ENCODE peak calls at places on chromosomes 5 and 9, in five cellular contexts. One of them, this sample, is unnamed.

GRCh38 chr9:34547960-34548603 is 25.3 kb upstream of the ENHO start:
- DNase-seq in GM23248: peak; percentile 84
- DNase-seq in substantia nigra: peak; percentile 76
- DNase-seq in NCI-H1105: no peak
- DNase-seq in activated T-cell treated with anti-CD3 and anti-CD28 coated beads for 48 hours: peak; percentile 24
- DNase-seq in this sample: peak; percentile 76

GRCh38 chr5:41794478-41794877 is 75.7 kb downstream of the OXCT1 start:
- DNase-seq in activated T-cell treated with anti-CD3 and anti-CD28 coated beads for 48 hours: no peak
- DNase-seq in GM23248: peak; percentile 96
- DNase-seq in substantia nigra: peak; percentile 11
- DNase-seq in NCI-H1105: no peak
- DNase-seq in this sample: peak; percentile 91

GRCh38 chr5:175461370-175461769 is 17.0 kb upstream of the SFXN1 start:
- DNase-seq in substantia nigra: no peak
- DNase-seq in activated T-cell treated with anti-CD3 and anti-CD28 coated beads for 48 hours: no peak
- DNase-seq in GM23248: no peak
- DNase-seq in NCI-H1105: no peak
- DNase-seq in this sample: no peak

GRCh38 chr5:148963679-148964078 is 99.2 kb downstream of the SH3TC2 start:
- DNase-seq in GM23248: no peak
- DNase-seq in substantia nigra: no peak
- DNase-seq in activated T-cell treated with anti-CD3 and anti-CD28 coated beads for 48 hours: no peak
- DNase-seq in NCI-H1105: no peak
- DNase-seq in this sample: no peak

GRCh38 chr9:124855944-124856773 is 2.9 kb downstream of the WDR38 start:
- DNase-seq in GM23248: peak; percentile 54
- DNase-seq in activated T-cell treated with anti-CD3 and anti-CD28 coated beads for 48 hours: no peak
- DNase-seq in substantia nigra: no peak
- DNase-seq in NCI-H1105: no peak
- DNase-seq in this sample: no peak

GRCh38 chr5:173294673-173295320 is 33.4 kb downstream of the STC2 start:
- DNase-seq in activated T-cell treated with anti-CD3 and anti-CD28 coated beads for 48 hours: no peak
- DNase-seq in GM23248: no peak
- DNase-seq in substantia nigra: no peak
- DNase-seq in NCI-H1105: no peak
- DNase-seq in this sample: no peak

GRCh38 chr9:137482094-137482781 is 23.1 kb upstream of the NSMF start:
- DNase-seq in substantia nigra: no peak
- DNase-seq in NCI-H1105: no peak
- DNase-seq in activated T-cell treated with anti-CD3 and anti-CD28 coated beads for 48 hours: no peak
- DNase-seq in GM23248: peak; percentile 74
- DNase-seq in this sample: peak; percentile 40

GRCh38 chr5:55037046-55037771 is 13.2 kb downstream of the GZMK start:
- DNase-seq in GM23248: peak; percentile 43
- DNase-seq in NCI-H1105: no peak
- DNase-seq in substantia nigra: no peak
- DNase-seq in activated T-cell treated with anti-CD3 and anti-CD28 coated beads for 48 hours: peak; percentile 55
- DNase-seq in this sample: peak; percentile 15

GRCh38 chr9:114243240-114243639 is 79.7 kb upstream of the ORM1 start:
- DNase-seq in substantia nigra: no peak
- DNase-seq in NCI-H1105: no peak
- DNase-seq in activated T-cell treated with anti-CD3 and anti-CD28 coated beads for 48 hours: no peak
- DNase-seq in GM23248: no peak
- DNase-seq in this sample: no peak

GRCh38 chr5:133839721-133840120 is 128.7 kb downstream of the C5orf15 start:
- DNase-seq in GM23248: no peak
- DNase-seq in NCI-H1105: peak; percentile 48
- DNase-seq in substantia nigra: no peak
- DNase-seq in activated T-cell treated with anti-CD3 and anti-CD28 coated beads for 48 hours: no peak
- DNase-seq in this sample: no peak

GRCh38 chr9:88418715-88419540 is 30.7 kb downstream of the SPIN1 start:
- DNase-seq in substantia nigra: no peak
- DNase-seq in GM23248: peak; percentile 25
- DNase-seq in activated T-cell treated with anti-CD3 and anti-CD28 coated beads for 48 hours: peak; percentile 30
- DNase-seq in NCI-H1105: no peak
- DNase-seq in this sample: no peak

GRCh38 chr9:10366171-10366779 is 246.5 kb downstream of the PTPRD start:
- DNase-seq in GM23248: peak; percentile 31
- DNase-seq in NCI-H1105: peak; percentile 50
- DNase-seq in activated T-cell treated with anti-CD3 and anti-CD28 coated beads for 48 hours: no peak
- DNase-seq in substantia nigra: no peak
- DNase-seq in this sample: peak; percentile 1

GRCh38 chr5:172692981-172693380 is 51.9 kb downstream of the NEURL1B start:
- DNase-seq in substantia nigra: no peak
- DNase-seq in GM23248: no peak
- DNase-seq in NCI-H1105: no peak
- DNase-seq in activated T-cell treated with anti-CD3 and anti-CD28 coated beads for 48 hours: no peak
- DNase-seq in this sample: peak; percentile 22

GRCh38 chr5:158992104-158992740 is 107.5 kb downstream of the EBF1 start:
- DNase-seq in substantia nigra: no peak
- DNase-seq in GM23248: peak; percentile 14
- DNase-seq in NCI-H1105: peak; percentile 22
- DNase-seq in activated T-cell treated with anti-CD3 and anti-CD28 coated beads for 48 hours: no peak
- DNase-seq in this sample: peak; percentile 59

GRCh38 chr5:128469924-128470323 is 68.1 kb downstream of the FBN2 start:
- DNase-seq in activated T-cell treated with anti-CD3 and anti-CD28 coated beads for 48 hours: no peak
- DNase-seq in GM23248: peak; percentile 32
- DNase-seq in NCI-H1105: no peak
- DNase-seq in substantia nigra: no peak
- DNase-seq in this sample: peak; percentile 3

GRCh38 chr5:197892-198489 is 6.7 kb downstream of the LRRC14B start:
- DNase-seq in activated T-cell treated with anti-CD3 and anti-CD28 coated beads for 48 hours: no peak
- DNase-seq in GM23248: no peak
- DNase-seq in substantia nigra: no peak
- DNase-seq in NCI-H1105: no peak
- DNase-seq in this sample: no peak

GRCh38 chr5:74949976-74950375 is 83.8 kb upstream of the FAM169A start:
- DNase-seq in GM23248: peak; percentile 69
- DNase-seq in substantia nigra: no peak
- DNase-seq in NCI-H1105: no peak
- DNase-seq in activated T-cell treated with anti-CD3 and anti-CD28 coated beads for 48 hours: no peak
- DNase-seq in this sample: peak; percentile 89

GRCh38 chr5:88690619-88691560 is 192.1 kb downstream of the MEF2C start:
- DNase-seq in activated T-cell treated with anti-CD3 and anti-CD28 coated beads for 48 hours: peak; percentile 56
- DNase-seq in substantia nigra: no peak
- DNase-seq in GM23248: peak; percentile 84
- DNase-seq in NCI-H1105: peak; percentile 39
- DNase-seq in this sample: peak; percentile 51

GRCh38 chr5:177434942-177435738 is 8.7 kb downstream of the GRK6 start:
- DNase-seq in GM23248: no peak
- DNase-seq in substantia nigra: no peak
- DNase-seq in activated T-cell treated with anti-CD3 and anti-CD28 coated beads for 48 hours: no peak
- DNase-seq in NCI-H1105: no peak
- DNase-seq in this sample: no peak